ENCODE peak calls at places on chromosomes 5 and 9, in six cellular contexts. W, V, T, K, D and F are unnamed samples.

GRCh38 chr5:134489227-134489944 is 36.1 kb upstream of the JADE2 start:
- DNase-seq in W (no peak), V (no peak), T (no peak), K (no peak), D (no peak), F (no peak)

GRCh38 chr5:142590451-142591240 is 95.2 kb downstream of the FGF1 start:
- DNase-seq in W (no peak), V (no peak), T (no peak), K (peak), D (peak), F (no peak)

GRCh38 chr5:57504357-57504756 is 21.7 kb upstream of the ACTBL2 start:
- DNase-seq in W (no peak), V (no peak), T (no peak), K (peak), D (no peak), F (peak)

GRCh38 chr5:308672-309271 is 12.7 kb upstream of the AHRR start:
- DNase-seq in W (no peak), V (no peak), T (no peak), K (peak), D (peak), F (peak)

GRCh38 chr5:57804007-57804444 is 321.4 kb upstream of the ACTBL2 start:
- DNase-seq in W (no peak), V (no peak), T (no peak), K (no peak), D (no peak), F (peak)

GRCh38 chr5:1801954-1802295 is 718 bp downstream of the NDUFS6 start:
- DNase-seq in W (no peak), V (peak), T (no peak), K (peak), D (peak), F (no peak)

GRCh38 chr5:134406390-134406789 is 5.3 kb downstream of the CDKN2AIPNL start:
- DNase-seq in W (no peak), V (no peak), T (no peak), K (peak), D (peak), F (peak)

GRCh38 chr9:3043369-3043768 is 199.5 kb upstream of the PUM3 start:
- DNase-seq in W (no peak), V (no peak), T (no peak), K (peak), D (peak), F (peak)

GRCh38 chr9:122263699-122264349 is 816 bp downstream of the RBM18 start:
- DNase-seq in W (no peak), V (no peak), T (no peak), K (peak), D (peak), F (peak)

GRCh38 chr9:114551750-114552685 is 35.6 kb upstream of the ATP6V1G1 start:
- DNase-seq in W (no peak), V (no peak), T (peak), K (peak), D (peak), F (peak)

GRCh38 chr9:35658894-35659220 is 765 bp downstream of the CCDC107 start:
- DNase-seq in W (no peak), V (no peak), T (no peak), K (peak), D (peak), F (peak)

GRCh38 chr5:141677415-141677814 is 4.6 kb downstream of the ARAP3 start:
- DNase-seq in W (no peak), V (peak), T (no peak), K (no peak), D (no peak), F (no peak)

GRCh38 chr5:96384353-96384752 is 48.7 kb downstream of the PCSK1 start:
- DNase-seq in W (no peak), V (no peak), T (no peak), K (peak), D (no peak), F (peak)

GRCh38 chr5:8628521-8628920 is 759.6 kb downstream of the MTRR start:
- DNase-seq in W (no peak), V (no peak), T (no peak), K (no peak), D (no peak), F (no peak)

GRCh38 chr9:72486606-72486955 is 34.8 kb upstream of the TMC1 start:
- DNase-seq in W (no peak), V (no peak), T (no peak), K (no peak), D (no peak), F (no peak)

GRCh38 chr9:94112716-94113465 is 28.6 kb downstream of the PTPDC1 start:
- DNase-seq in W (no peak), V (no peak), T (no peak), K (no peak), D (peak), F (no peak)

GRCh38 chr5:128537999-128538248 is at the start of gene FBN2:
- DNase-seq in W (no peak), V (no peak), T (no peak), K (no peak), D (no peak), F (no peak)
- H3K23ac ChIP-seq in W (peak), V (no peak), T (no peak), K (peak), D (no peak), F (peak)

GRCh38 chr5:38870595-38870994 is 24.8 kb downstream of the OSMR start:
- DNase-seq in W (no peak), V (no peak), T (no peak), K (no peak), D (no peak), F (no peak)

GRCh38 chr5:38867071-38867790 is 21.4 kb downstream of the OSMR start:
- DNase-seq in W (no peak), V (no peak), T (no peak), K (no peak), D (no peak), F (no peak)

GRCh38 chr5:38871790-38872551 is 26.2 kb downstream of the OSMR start:
- DNase-seq in W (no peak), V (no peak), T (no peak), K (peak), D (peak), F (peak)

GRCh38 chr5:38872826-38873225 is 27.0 kb downstream of the OSMR start:
- DNase-seq in W (no peak), V (no peak), T (no peak), K (no peak), D (no peak), F (no peak)

DNA sequence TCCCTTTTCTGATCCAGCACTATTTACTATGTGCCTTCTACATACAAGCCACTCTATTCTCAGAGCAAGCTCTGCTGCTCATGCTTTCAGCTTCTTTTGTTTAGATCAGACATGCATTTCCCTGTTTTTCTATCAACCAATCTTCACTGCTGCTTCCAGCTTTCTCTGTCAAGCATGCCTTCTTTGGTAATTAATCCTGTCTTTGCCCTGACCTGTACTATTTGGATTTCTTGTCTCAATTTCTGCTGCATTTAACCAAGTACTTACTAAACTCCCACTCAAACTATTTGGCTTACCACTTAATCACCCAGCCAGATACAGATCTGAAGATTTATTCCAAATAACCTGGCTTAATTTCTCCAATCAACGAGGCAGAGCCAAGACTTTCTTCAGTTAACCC is 25.4 kb downstream of the OSMR start:
- DNase-seq in W (no peak), V (no peak), T (no peak), K (peak), D (no peak), F (peak)
- H2AFZ ChIP-seq in W (peak), V (no peak), T (peak), K (no peak), D (no peak), F (no peak)

DNA sequence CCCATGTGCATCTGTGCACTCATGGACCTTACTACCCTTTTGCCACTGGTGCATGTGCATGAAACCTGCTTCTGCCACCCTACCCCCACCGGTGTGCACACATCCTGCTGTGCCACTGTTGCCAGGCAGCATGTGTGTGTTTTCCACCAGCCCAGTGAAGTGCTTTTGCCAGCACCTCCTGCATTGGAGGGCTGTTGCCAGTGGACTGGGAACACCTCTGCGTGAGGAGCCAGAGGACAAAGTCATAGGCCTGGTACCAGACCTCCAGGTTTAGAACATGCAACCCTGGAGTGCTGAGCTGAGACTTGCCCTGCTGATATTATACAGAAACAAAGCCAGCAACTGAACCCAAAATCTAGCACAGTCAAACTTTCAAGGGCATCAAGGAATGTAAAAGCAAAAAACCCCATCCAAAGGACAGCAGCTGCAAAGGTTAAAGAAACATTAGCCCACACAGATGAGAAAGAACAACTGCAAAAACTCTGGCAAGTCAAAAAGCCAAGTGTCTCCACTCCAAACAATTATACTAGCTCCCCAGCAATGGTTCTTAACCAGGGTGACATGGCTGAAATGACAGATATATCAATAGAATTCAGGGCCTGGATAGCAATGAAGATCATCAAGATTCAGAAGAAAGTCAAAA is 70.6 kb upstream of the PTPN3 start:
- DNase-seq in W (no peak), V (no peak), T (no peak), K (no peak), D (no peak), F (no peak)
- H3K23ac ChIP-seq in W (peak), V (no peak), T (no peak), K (no peak), D (no peak), F (no peak)

GRCh38 chr5:78971998-78972397 is 13.1 kb downstream of the ARSB start:
- DNase-seq in W (no peak), V (no peak), T (no peak), K (no peak), D (no peak), F (no peak)
- H2AFZ ChIP-seq in W (no peak), V (no peak), T (no peak), K (no peak), D (no peak), F (no peak)

GRCh38 chr5:107669543-107670027 is 1.2 kb downstream of the EFNA5 start:
- DNase-seq in W (no peak), V (peak), T (no peak), K (peak), D (no peak), F (peak)

GRCh38 chr5:107670927-107671741 is at the start of gene EFNA5:
- DNase-seq in W (no peak), V (peak), T (no peak), K (peak), D (peak), F (peak)

GRCh38 chr5:107668933-107669542 is 1.7 kb downstream of the EFNA5 start:
- DNase-seq in W (no peak), V (peak), T (no peak), K (peak), D (no peak), F (no peak)

GRCh38 chr5:107671742-107672211 is 1.0 kb upstream of the EFNA5 start:
- DNase-seq in W (peak), V (peak), T (no peak), K (peak), D (peak), F (peak)

GRCh38 chr5:107670028-107670926 is 460 bp downstream of the EFNA5 start:
- DNase-seq in W (no peak), V (peak), T (no peak), K (peak), D (peak), F (peak)
- H3K23ac ChIP-seq in W (peak), V (no peak), T (no peak), K (no peak), D (no peak), F (peak)

DNA sequence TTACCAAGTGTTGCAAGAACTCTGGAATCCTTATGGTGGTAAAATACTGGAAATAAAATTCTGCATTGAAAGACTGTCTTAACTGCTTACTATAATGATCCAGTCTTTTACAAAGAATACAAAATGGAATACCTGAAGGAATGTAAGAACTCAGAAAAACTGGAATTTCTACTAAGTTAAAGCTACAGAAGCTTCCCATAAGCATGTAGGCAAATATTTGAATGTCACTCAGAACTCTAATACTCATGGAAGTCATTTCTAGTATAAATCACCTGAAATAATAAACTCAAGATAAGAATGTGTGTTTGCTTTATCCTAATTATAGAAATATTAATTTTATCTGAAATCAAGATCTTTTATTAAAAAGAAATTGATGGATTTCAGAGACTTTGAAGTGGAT is 54.9 kb downstream of the FEM1C start:
- DNase-seq in W (no peak), V (no peak), T (no peak), K (no peak), D (peak), F (no peak)
- H2AFZ ChIP-seq in W (no peak), V (no peak), T (no peak), K (no peak), D (no peak), F (no peak)

GRCh38 chr9:85502815-85503643 is 238.7 kb downstream of the AGTPBP1 start:
- DNase-seq in W (no peak), V (no peak), T (no peak), K (no peak), D (no peak), F (no peak)

GRCh38 chr9:85510830-85511504 is 230.8 kb downstream of the AGTPBP1 start:
- DNase-seq in W (no peak), V (no peak), T (no peak), K (no peak), D (peak), F (no peak)

GRCh38 chr9:85508616-85509015 is 233.1 kb downstream of the AGTPBP1 start:
- DNase-seq in W (no peak), V (peak), T (no peak), K (no peak), D (peak), F (no peak)

GRCh38 chr9:85501474-85501873 is 240.3 kb downstream of the AGTPBP1 start:
- DNase-seq in W (no peak), V (no peak), T (no peak), K (no peak), D (no peak), F (no peak)

GRCh38 chr9:85505612-85506011 is 236.1 kb downstream of the AGTPBP1 start:
- DNase-seq in W (no peak), V (no peak), T (no peak), K (no peak), D (no peak), F (no peak)
- H3K23ac ChIP-seq in W (peak), V (no peak), T (no peak), K (no peak), D (no peak), F (no peak)